ENCODE peak calls at places on chromosomes 13 and 19, in ten cellular contexts. G is pancreas; D is IMR-90; U is CD8-positive, alpha-beta memory T cell; V is right atrium auricular region; S is RWPE1; N is GM23248; J is PC-9; K is H1; E is A549. P is an unnamed sample.

GRCh38 chr19:29770653-29771052 is 41.1 kb upstream of the CCNE1 start:
- DNase-seq in S (no peak), K (no peak), U (no peak), E (no peak), J (no peak), G (no peak), D (no peak), N (no peak), V (no peak), P (no peak)

GRCh38 chr13:101700598-101700997 is 248.1 kb downstream of the ITGBL1 start:
- DNase-seq in N (peak), V (no peak), S (no peak), G (no peak), E (no peak), D (no peak), K (no peak), J (no peak), U (no peak), P (no peak)

GRCh38 chr13:26034018-26034417 is 17.8 kb downstream of the SHISA2 start:
- DNase-seq in S (no peak), J (no peak), G (no peak), D (no peak), K (no peak), U (no peak), E (no peak), N (no peak), V (no peak), P (no peak)

GRCh38 chr13:44806841-44807240 is 182.4 kb downstream of the NUFIP1 start:
- DNase-seq in K (no peak), U (no peak), E (no peak), J (no peak), S (no peak), G (peak), V (no peak), D (no peak), N (no peak), P (no peak)

GRCh38 chr13:30832845-30833332 is 73.2 kb upstream of the MEDAG start:
- DNase-seq in G (peak), N (peak), E (peak), V (no peak), K (peak), S (peak), J (peak), D (no peak), U (no peak), P (no peak)

GRCh38 chr19:17952041-17952976 is 14.6 kb upstream of the KCNN1 start:
- DNase-seq in S (no peak), K (no peak), U (no peak), N (no peak), J (no peak), D (no peak), V (no peak), G (no peak), E (no peak), P (no peak)

GRCh38 chr19:53545271-53546065 is 7.5 kb downstream of the ZNF331 start:
- DNase-seq in U (no peak), S (peak), K (no peak), N (peak), E (peak), G (no peak), J (peak), D (peak), V (no peak), P (no peak)

GRCh38 chr19:32818536-32818935 is 51.0 kb downstream of the SLC7A9 start:
- DNase-seq in K (no peak), D (no peak), J (no peak), G (no peak), U (no peak), N (no peak), S (no peak), V (no peak), E (no peak), P (no peak)

GRCh38 chr19:54517483-54517882 is 14.9 kb downstream of the LAIR2 start:
- DNase-seq in V (no peak), S (peak), E (peak), J (peak), N (peak), D (peak), K (no peak), U (peak), G (peak), P (no peak)

GRCh38 chr19:7751157-7751783 is 3.9 kb upstream of the CD209 start:
- DNase-seq in N (no peak), G (no peak), D (peak), S (no peak), E (no peak), U (no peak), J (no peak), V (no peak), K (no peak), P (no peak)

GRCh38 chr19:15628236-15629002 is 12.3 kb upstream of the CYP4F3 start:
- DNase-seq in U (no peak), J (no peak), S (no peak), N (no peak), K (no peak), D (no peak), V (no peak), E (no peak), G (no peak), P (no peak)

GRCh38 chr13:42354246-42355117 is 82.5 kb downstream of the AKAP11 start:
- DNase-seq in E (no peak), S (no peak), G (no peak), D (peak), K (no peak), V (no peak), J (no peak), N (peak), U (peak), P (peak)

GRCh38 chr13:36718146-36718545 is 44.3 kb downstream of the SERTM1 start:
- DNase-seq in U (no peak), K (no peak), V (no peak), G (no peak), J (no peak), E (no peak), S (no peak), N (no peak), D (peak), P (no peak)

GRCh38 chr13:24276310-24276709 is 33.1 kb upstream of the C1QTNF9 start:
- DNase-seq in N (no peak), V (no peak), D (no peak), K (no peak), J (no peak), S (no peak), U (peak), G (no peak), E (no peak), P (no peak)

GRCh38 chr19:43525836-43526771 is 897 bp downstream of the ETHE1 start:
- DNase-seq in J (peak), E (no peak), N (peak), G (no peak), S (peak), U (no peak), V (no peak), D (peak), K (no peak), P (no peak)

GRCh38 chr19:42255766-42256750 is 1.1 kb upstream of the ERF start:
- DNase-seq in E (peak), J (peak), G (no peak), S (no peak), U (no peak), K (no peak), V (no peak), D (peak), N (peak), P (no peak)

GRCh38 chr19:45569619-45570421 is 14.8 kb downstream of the OPA3 start:
- DNase-seq in V (no peak), K (peak), D (no peak), G (peak), J (peak), S (peak), E (peak), N (peak), U (peak), P (no peak)

DNA sequence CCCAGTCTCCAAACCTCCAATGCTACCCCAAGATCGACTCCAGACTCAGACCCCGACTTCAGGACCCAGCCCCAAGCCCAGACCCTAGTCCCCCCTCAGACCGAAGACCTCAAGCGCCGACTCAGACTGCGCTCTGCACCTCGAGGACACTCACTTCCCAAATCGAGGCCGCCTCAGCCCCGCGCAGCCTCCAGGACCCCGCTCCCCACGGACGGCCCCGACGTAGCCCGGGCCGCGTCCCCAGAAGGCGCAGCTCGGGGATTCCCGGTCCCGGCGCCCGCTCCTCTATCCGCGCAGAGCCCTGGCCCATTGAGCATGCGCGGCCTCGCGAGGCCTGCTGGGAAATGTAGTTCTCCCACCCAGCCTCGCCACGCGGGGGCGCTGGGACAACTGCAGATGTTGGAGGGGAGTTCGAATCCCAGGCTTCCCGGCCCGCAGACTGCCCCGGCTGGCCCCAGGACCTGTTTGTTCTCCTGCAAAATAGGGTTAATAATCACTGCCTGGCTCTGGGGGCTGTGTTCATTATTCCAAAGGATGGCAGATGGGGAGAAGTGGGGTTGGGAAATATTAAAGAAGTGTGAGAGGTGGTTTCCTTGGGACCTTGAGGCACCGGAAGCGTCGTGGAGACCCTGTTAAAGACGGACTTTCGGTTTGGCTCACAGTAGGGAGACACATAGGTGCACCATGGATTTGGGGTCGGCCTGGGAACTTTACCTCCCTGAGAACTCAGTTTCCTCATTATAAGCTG is at the start of gene APBA3:
- DNase-seq in N (peak), U (peak), E (peak), G (peak), J (peak), V (peak), S (peak), D (peak), K (peak), P (peak)
- H3K27ac ChIP-seq in N (peak), U (peak), E (peak), G (peak), J (peak), V (peak), S (peak), D (peak), K (peak), P (peak)

GRCh38 chr13:99040536-99041141 is 62.8 kb upstream of the DOCK9 start:
- DNase-seq in N (no peak), G (no peak), E (no peak), U (no peak), S (no peak), J (peak), V (no peak), K (no peak), D (no peak), P (no peak)

GRCh38 chr13:99041788-99042187 is 63.9 kb upstream of the DOCK9 start:
- DNase-seq in S (no peak), J (no peak), G (no peak), E (no peak), N (no peak), D (no peak), U (no peak), K (no peak), V (no peak), P (no peak)

GRCh38 chr13:99039718-99040280 is 61.9 kb upstream of the DOCK9 start:
- DNase-seq in J (no peak), K (no peak), D (no peak), U (no peak), G (no peak), V (no peak), E (no peak), S (no peak), N (no peak), P (no peak)

GRCh38 chr13:99042851-99043250 is 65.0 kb upstream of the DOCK9 start:
- DNase-seq in U (no peak), S (no peak), D (no peak), N (no peak), J (no peak), G (no peak), K (no peak), V (no peak), E (no peak), P (no peak)

DNA sequence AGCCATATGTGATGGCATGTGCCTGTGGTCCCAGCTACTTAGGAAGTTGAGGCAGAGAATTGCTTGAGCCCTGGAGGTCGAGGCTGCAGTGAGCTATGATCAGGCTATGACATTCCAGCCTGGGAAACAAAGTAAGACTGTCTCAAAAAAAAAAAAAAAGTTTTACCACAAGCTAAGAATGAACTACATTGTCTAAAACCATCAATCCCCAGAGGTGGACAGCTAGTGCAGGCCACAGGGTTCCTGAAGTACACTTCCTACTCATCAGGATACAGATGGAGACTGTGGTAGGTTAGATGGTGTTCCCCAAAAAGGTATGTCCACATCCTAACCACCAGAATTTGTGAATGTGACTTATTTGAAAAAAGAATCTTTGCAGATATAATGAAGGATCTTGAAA is 63.5 kb upstream of the DOCK9 start:
- DNase-seq in V (no peak), U (no peak), E (no peak), J (no peak), K (no peak), S (no peak), G (no peak), D (no peak), N (no peak), P (no peak)
- H3K27ac ChIP-seq in V (no peak), U (no peak), E (no peak), J (peak), K (no peak), S (no peak), G (no peak), D (no peak), N (no peak), P (no peak)

GRCh38 chr19:6241056-6241455 is 38.7 kb downstream of the MLLT1 start:
- DNase-seq in J (no peak), S (no peak), D (no peak), U (no peak), K (no peak), G (no peak), E (no peak), N (no peak), V (no peak), P (no peak)

GRCh38 chr19:6239401-6239844 is 40.4 kb downstream of the MLLT1 start:
- DNase-seq in J (no peak), N (peak), D (peak), E (no peak), U (no peak), S (peak), G (no peak), K (no peak), V (no peak), P (no peak)

GRCh38 chr19:6239871-6240676 is 39.7 kb downstream of the MLLT1 start:
- DNase-seq in S (no peak), U (no peak), V (no peak), E (no peak), J (no peak), G (no peak), N (no peak), K (no peak), D (no peak), P (no peak)

GRCh38 chr19:6242677-6243076 is 37.1 kb downstream of the MLLT1 start:
- DNase-seq in J (no peak), D (no peak), S (no peak), K (no peak), G (no peak), V (no peak), U (no peak), E (no peak), N (no peak), P (no peak)

GRCh38 chr19:6241680-6242079 is 38.1 kb downstream of the MLLT1 start:
- DNase-seq in D (no peak), E (no peak), U (no peak), S (no peak), V (no peak), N (no peak), G (no peak), K (no peak), J (no peak), P (no peak)
- H3K27ac ChIP-seq in D (no peak), E (no peak), U (no peak), S (peak), V (no peak), N (no peak), G (no peak), K (no peak), J (no peak), P (no peak)

DNA sequence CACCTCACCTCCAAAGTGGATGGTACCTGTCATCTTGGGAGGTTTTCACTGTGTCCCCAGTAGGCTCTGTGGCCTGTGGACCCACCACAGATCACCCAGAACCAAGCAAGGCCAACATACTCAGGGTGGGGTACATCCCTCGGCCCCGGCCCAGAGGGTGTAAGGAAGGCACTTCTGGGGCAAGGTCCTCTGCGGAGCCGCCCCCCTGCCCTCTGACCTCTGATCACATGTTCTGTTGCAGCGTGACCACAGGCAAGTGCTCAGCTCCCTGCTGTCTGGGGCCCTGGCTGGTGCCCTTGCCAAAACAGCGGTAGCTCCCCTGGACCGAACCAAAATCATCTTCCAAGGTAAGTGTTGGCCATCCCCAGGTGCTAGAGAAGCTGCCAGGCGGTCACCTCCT is 36.7 kb downstream of the TMEM161A start:
- DNase-seq in G (no peak), E (no peak), N (no peak), U (no peak), S (no peak), V (no peak), K (no peak), J (no peak), D (no peak), P (no peak)
- H3K27ac ChIP-seq in G (no peak), E (no peak), N (no peak), U (no peak), S (no peak), V (no peak), K (no peak), J (no peak), D (no peak), P (no peak)

P was measured in AG04450.